ENCODE peak calls at places on chromosomes 6 and 20, in six cellular contexts. P, T, Q, G, S and C are unnamed samples.

GRCh38 chr6:105611606-105612005 is 208.7 kb upstream of the PREP start:
- DNase-seq in P (no peak), T (no peak), Q (peak), G (no peak), S (no peak), C (no peak)

GRCh38 chr6:47145212-47145611 is 103.1 kb upstream of the ADGRF1 start:
- DNase-seq in P (no peak), T (no peak), Q (peak), G (no peak), S (peak), C (no peak)

GRCh38 chr6:168367285-168367720 is 47.7 kb upstream of the DACT2 start:
- DNase-seq in P (no peak), T (no peak), Q (peak), G (no peak), S (no peak), C (no peak)

GRCh38 chr6:134436950-134437349 is 119.0 kb upstream of the SGK1 start:
- DNase-seq in P (no peak), T (no peak), Q (peak), G (no peak), S (peak), C (no peak)

GRCh38 chr6:167588181-167588919 is 238.4 kb upstream of the AFDN start:
- DNase-seq in P (no peak), T (no peak), Q (no peak), G (no peak), S (no peak), C (no peak)

GRCh38 chr6:30759575-30760239 is 15.4 kb upstream of the IER3 start:
- DNase-seq in P (peak), T (no peak), Q (peak), G (peak), S (peak), C (no peak)

GRCh38 chr6:89298680-89299450 is 16.2 kb downstream of the GABRR2 start:
- DNase-seq in P (peak), T (peak), Q (peak), G (no peak), S (peak), C (peak)

GRCh38 chr6:36314221-36315014 is 22.3 kb downstream of the BNIP5 start:
- DNase-seq in P (peak), T (peak), Q (no peak), G (no peak), S (no peak), C (no peak)

GRCh38 chr20:15654208-15654649 is 919.0 kb downstream of the KIF16B start:
- DNase-seq in P (peak), T (peak), Q (peak), G (no peak), S (peak), C (peak)

GRCh38 chr6:144262470-144263369 is 22.4 kb upstream of the UTRN start:
- DNase-seq in P (no peak), T (no peak), Q (no peak), G (no peak), S (no peak), C (no peak)

GRCh38 chr6:44342489-44342888 is at the start of gene SPATS1:
- DNase-seq in P (peak), T (no peak), Q (no peak), G (no peak), S (no peak), C (no peak)

GRCh38 chr6:90000864-90001731 is 106.8 kb downstream of the GJA10 start:
- DNase-seq in P (no peak), T (no peak), Q (no peak), G (no peak), S (peak), C (no peak)

GRCh38 chr6:12450446-12450845 is 160.3 kb downstream of the EDN1 start:
- DNase-seq in P (no peak), T (no peak), Q (no peak), G (no peak), S (no peak), C (no peak)

GRCh38 chr20:41242807-41243206 is 74.7 kb downstream of the ZHX3 start:
- DNase-seq in P (no peak), T (no peak), Q (no peak), G (no peak), S (no peak), C (no peak)

GRCh38 chr6:76594109-76594508 is 521.6 kb upstream of the IMPG1 start:
- DNase-seq in P (no peak), T (no peak), Q (no peak), G (no peak), S (no peak), C (no peak)

GRCh38 chr6:139962663-139963314 is 588.3 kb upstream of the CITED2 start:
- DNase-seq in P (no peak), T (no peak), Q (no peak), G (no peak), S (no peak), C (no peak)

GRCh38 chr20:5511930-5512329 is 195.2 kb upstream of the PROKR2 start:
- DNase-seq in P (no peak), T (no peak), Q (no peak), G (no peak), S (no peak), C (no peak)

GRCh38 chr6:109296305-109296915 is 85.9 kb downstream of the CD164 start:
- DNase-seq in P (peak), T (no peak), Q (no peak), G (no peak), S (no peak), C (no peak)

GRCh38 chr6:13012977-13013680 is 296.6 kb downstream of the PHACTR1 start:
- DNase-seq in P (peak), T (no peak), Q (no peak), G (no peak), S (no peak), C (no peak)

GRCh38 chr6:25296980-25297379 is 17.8 kb downstream of the CARMIL1 start:
- DNase-seq in P (no peak), T (no peak), Q (peak), G (peak), S (peak), C (no peak)

GRCh38 chr6:133833905-133834304 is 55.0 kb upstream of the TCF21 start:
- DNase-seq in P (peak), T (no peak), Q (no peak), G (no peak), S (no peak), C (no peak)

GRCh38 chr6:101762851-101763250 is 369.3 kb downstream of the GRIK2 start:
- DNase-seq in P (no peak), T (no peak), Q (peak), G (no peak), S (no peak), C (no peak)

GRCh38 chr20:62816031-62816878 is 595 bp upstream of the COL9A3 start:
- DNase-seq in P (no peak), T (no peak), Q (no peak), G (no peak), S (peak), C (no peak)

GRCh38 chr6:42898891-42899361 is 16.9 kb upstream of the PTCRA start:
- DNase-seq in P (peak), T (peak), Q (peak), G (no peak), S (peak), C (no peak)

GRCh38 chr6:38215225-38215624 is 395.7 kb downstream of the ZFAND3 start:
- DNase-seq in P (no peak), T (no peak), Q (no peak), G (no peak), S (no peak), C (no peak)

GRCh38 chr6:152669894-152670293 is 27.8 kb upstream of the MYCT1 start:
- DNase-seq in P (no peak), T (peak), Q (peak), G (no peak), S (peak), C (peak)

GRCh38 chr6:125232466-125232865 is 69.3 kb downstream of the HDDC2 start:
- DNase-seq in P (no peak), T (no peak), Q (peak), G (peak), S (peak), C (no peak)

GRCh38 chr6:125230674-125231073 is 71.1 kb downstream of the HDDC2 start:
- DNase-seq in P (no peak), T (no peak), Q (peak), G (no peak), S (no peak), C (no peak)

GRCh38 chr6:125231574-125232343 is 70.0 kb downstream of the HDDC2 start:
- DNase-seq in P (no peak), T (no peak), Q (no peak), G (no peak), S (no peak), C (no peak)

GRCh38 chr6:125231133-125231532 is 70.6 kb downstream of the HDDC2 start:
- DNase-seq in P (no peak), T (no peak), Q (no peak), G (no peak), S (no peak), C (no peak)

DNA sequence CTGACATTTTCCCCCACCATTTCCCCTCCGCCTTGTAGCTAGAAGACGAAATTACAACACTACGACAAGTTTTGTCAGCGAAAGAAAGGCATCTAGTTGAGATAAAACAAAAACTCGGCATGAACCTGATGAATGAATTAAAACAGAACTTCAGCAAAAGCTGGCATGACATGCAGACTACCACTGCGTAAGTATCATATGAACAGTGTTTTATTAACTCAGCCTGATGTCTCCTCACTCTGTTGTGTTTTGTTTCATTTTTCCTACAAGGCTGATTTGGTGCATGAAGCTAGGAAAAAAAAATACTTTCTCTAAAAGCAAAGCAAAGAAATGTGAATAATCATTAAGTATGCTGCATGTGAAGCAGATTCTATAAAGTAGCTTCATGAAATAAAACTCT is 72.7 kb downstream of the HDDC2 start:
- DNase-seq in P (no peak), T (no peak), Q (peak), G (no peak), S (peak), C (no peak)
- H3K4me3 ChIP-seq in P (no peak), T (no peak), Q (peak), G (no peak), S (peak), C (no peak)

DNA sequence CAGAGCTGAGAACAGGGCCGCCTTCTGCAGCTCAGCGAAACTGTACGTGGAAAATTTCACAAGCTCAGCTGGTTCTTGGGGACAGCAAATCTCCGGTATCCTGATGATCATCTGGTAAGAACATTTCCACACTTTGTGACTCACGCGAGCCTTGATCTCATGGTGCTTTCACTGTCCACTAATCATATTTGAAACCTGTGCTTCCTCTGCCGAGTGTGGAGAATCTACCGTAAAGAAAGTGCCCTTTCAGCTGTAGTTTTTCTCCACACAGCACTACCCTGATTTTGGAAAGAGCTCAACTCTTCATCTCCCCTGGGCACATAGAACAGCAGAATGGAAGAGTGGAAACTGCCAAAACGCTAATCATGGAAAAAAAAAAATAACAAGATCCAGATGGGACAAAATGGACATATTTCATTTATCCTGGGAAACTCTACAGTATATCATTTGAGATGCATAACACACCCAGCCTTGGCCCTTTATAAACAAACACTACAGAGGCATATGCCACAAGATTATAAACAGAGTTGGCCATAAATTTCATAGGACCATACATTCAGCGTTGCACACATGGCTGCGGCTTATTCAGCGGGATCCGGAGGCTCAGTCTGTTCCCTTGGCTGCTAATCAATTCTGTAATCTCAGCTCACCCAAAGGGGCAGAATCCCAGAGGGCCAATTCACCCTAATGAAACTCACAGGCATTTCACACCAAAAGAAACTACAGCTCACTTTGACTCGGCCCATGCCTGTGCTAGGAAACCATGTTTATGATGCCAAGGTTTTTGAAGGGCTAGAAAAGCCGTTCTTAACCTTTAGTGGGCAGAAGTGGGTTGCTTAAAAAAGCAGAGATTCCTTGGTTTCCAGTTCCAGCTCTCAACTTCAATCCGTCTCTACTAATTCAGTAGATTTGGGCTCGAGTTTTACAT is 434.6 kb downstream of the HDGFL1 start:
- DNase-seq in P (peak), T (no peak), Q (peak), G (peak), S (peak), C (peak)
- TF ChIP-seq CTCF in P (peak), T (no peak), Q (no peak), G (no peak), S (no peak), C (peak)

GRCh38 chr6:156960525-156960924 is 183.3 kb downstream of the ARID1B start:
- DNase-seq in P (no peak), T (no peak), Q (no peak), G (no peak), S (no peak), C (no peak)

GRCh38 chr6:156967852-156968251 is 190.7 kb downstream of the ARID1B start:
- DNase-seq in P (no peak), T (no peak), Q (no peak), G (no peak), S (no peak), C (no peak)

GRCh38 chr6:156969233-156969632 is 192.1 kb downstream of the ARID1B start:
- DNase-seq in P (no peak), T (no peak), Q (no peak), G (no peak), S (no peak), C (no peak)

GRCh38 chr6:156961282-156961892 is 184.2 kb downstream of the ARID1B start:
- DNase-seq in P (no peak), T (no peak), Q (no peak), G (no peak), S (no peak), C (no peak)

DNA sequence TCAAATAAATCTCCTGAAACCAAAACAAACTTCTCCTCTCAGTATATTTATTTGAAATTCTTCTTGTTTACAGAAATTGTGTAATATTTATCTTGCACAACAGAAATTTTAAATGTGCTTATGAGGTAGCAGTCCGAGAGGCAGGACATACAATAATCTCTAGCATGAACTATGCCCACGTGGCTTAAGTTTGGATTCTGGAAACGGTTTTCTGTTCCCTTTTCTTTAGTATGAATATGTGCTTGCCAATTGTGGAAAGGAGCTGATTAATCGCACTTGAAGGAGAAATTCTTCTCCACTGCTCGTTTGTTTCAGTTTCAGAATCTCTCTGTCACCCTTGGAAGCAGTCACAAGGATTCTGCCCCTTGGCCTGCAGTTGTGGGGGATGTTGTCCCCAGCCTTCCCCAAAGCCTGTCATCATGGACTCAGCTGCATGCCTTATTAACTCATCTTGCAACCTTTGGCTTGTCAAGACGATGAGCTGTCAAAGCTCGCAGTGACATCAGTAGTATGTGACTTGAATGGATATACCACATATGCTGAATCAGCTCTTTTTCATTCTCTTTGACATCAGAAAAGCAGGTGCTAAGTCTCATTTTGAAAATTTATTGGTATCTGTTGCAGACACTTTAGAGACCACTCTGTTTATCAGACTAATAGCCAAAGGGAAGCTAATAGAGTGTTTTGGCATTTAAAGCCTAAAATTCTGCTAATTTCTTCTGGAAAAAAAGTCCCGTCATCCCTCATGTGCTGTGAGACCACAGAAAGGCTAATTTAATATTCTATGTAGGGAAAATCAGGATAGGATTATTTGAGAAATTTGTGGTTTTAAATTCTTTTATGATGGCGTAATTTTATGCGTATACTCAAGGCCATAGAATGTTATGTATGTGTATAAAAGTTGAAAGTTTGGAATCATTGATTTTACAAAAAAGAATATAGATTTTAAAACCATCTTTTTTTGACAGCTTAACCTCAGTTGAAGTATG is 186.8 kb downstream of the ARID1B start:
- DNase-seq in P (peak), T (no peak), Q (peak), G (no peak), S (peak), C (no peak)
- H3K4me3 ChIP-seq in P (no peak), T (no peak), Q (peak), G (peak), S (peak), C (no peak)

DNA sequence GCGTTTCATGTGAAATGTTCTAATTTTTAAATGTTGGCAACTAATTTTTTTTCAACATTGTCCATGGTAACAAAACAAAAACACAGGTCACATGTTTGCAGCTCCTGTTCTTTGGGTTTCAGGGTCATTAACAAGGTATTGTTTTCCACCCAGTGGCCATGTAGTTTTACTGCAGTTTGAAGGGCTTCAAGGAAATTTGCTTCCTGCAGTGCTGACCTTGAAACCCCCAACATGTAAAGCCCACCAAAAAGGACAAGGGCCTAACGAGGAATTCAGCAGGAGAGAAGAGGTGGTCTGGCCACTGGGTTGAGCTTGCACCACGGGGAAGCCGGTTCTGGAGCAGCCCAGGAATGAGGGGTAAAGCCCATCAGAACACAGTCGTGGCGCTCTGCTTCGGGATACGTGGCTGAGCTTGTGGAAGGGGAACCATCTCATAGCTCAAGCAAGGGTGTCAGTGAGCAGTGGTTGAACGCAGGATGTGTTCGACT is 13.9 kb upstream of the KLHL31 start:
- DNase-seq in P (peak), T (peak), Q (peak), G (no peak), S (peak), C (peak)
- TF ChIP-seq CTCF in P (peak), T (peak), Q (peak), G (peak), S (peak), C (peak)